ENCODE peak calls at places on chromosome 3, in eight cellular contexts. One of them, this sample, is unnamed.

GRCh38 chr3:184567924-184568590 is 6.5 kb downstream of the EPHB3 start:
- DNase-seq in A549: no peak
- DNase-seq in GM23338: no peak
- DNase-seq in MCF 10A: no peak
- DNase-seq in fibroblast of lung: no peak
- DNase-seq in neural progenitor cell: no peak
- DNase-seq in epithelial cell of proximal tubule: no peak
- DNase-seq in nephron progenitor cell: no peak
- DNase-seq in this sample: no peak

GRCh38 chr3:190173426-190173825 is 52.7 kb upstream of the P3H2 start:
- DNase-seq in A549: no peak
- DNase-seq in GM23338: no peak
- DNase-seq in MCF 10A: no peak
- DNase-seq in fibroblast of lung: no peak
- DNase-seq in neural progenitor cell: no peak
- DNase-seq in epithelial cell of proximal tubule: no peak
- DNase-seq in nephron progenitor cell: no peak
- DNase-seq in this sample: no peak

GRCh38 chr3:33134026-33134625 is 20.3 kb downstream of the CRTAP start:
- DNase-seq in A549: no peak
- DNase-seq in GM23338: no peak
- DNase-seq in MCF 10A: no peak
- DNase-seq in fibroblast of lung: no peak
- DNase-seq in neural progenitor cell: no peak
- DNase-seq in epithelial cell of proximal tubule: no peak
- DNase-seq in nephron progenitor cell: no peak
- DNase-seq in this sample: no peak

GRCh38 chr3:132256984-132257383 is 60.2 kb upstream of the ACP3 start:
- DNase-seq in A549: no peak
- DNase-seq in GM23338: peak
- DNase-seq in MCF 10A: peak
- DNase-seq in fibroblast of lung: peak
- DNase-seq in neural progenitor cell: peak
- DNase-seq in epithelial cell of proximal tubule: no peak
- DNase-seq in nephron progenitor cell: peak
- DNase-seq in this sample: peak

GRCh38 chr3:126264952-126265351 is 84.6 kb upstream of the ALDH1L1 start:
- DNase-seq in A549: no peak
- DNase-seq in GM23338: peak
- DNase-seq in MCF 10A: no peak
- DNase-seq in fibroblast of lung: no peak
- DNase-seq in neural progenitor cell: no peak
- DNase-seq in epithelial cell of proximal tubule: no peak
- DNase-seq in nephron progenitor cell: no peak
- DNase-seq in this sample: no peak

GRCh38 chr3:65864357-65864904 is 174.3 kb downstream of the MAGI1 start:
- DNase-seq in A549: no peak
- DNase-seq in GM23338: no peak
- DNase-seq in MCF 10A: no peak
- DNase-seq in fibroblast of lung: no peak
- DNase-seq in neural progenitor cell: no peak
- DNase-seq in epithelial cell of proximal tubule: no peak
- DNase-seq in nephron progenitor cell: no peak
- DNase-seq in this sample: no peak

GRCh38 chr3:159788987-159789386 is 199.6 kb upstream of the IL12A start:
- DNase-seq in A549: no peak
- DNase-seq in GM23338: no peak
- DNase-seq in MCF 10A: peak
- DNase-seq in fibroblast of lung: no peak
- DNase-seq in neural progenitor cell: no peak
- DNase-seq in epithelial cell of proximal tubule: no peak
- DNase-seq in nephron progenitor cell: no peak
- DNase-seq in this sample: no peak

GRCh38 chr3:136584728-136585127 is 167.4 kb downstream of the STAG1 start:
- DNase-seq in A549: no peak
- DNase-seq in GM23338: no peak
- DNase-seq in MCF 10A: no peak
- DNase-seq in fibroblast of lung: peak
- DNase-seq in neural progenitor cell: no peak
- DNase-seq in epithelial cell of proximal tubule: no peak
- DNase-seq in nephron progenitor cell: no peak
- DNase-seq in this sample: no peak

GRCh38 chr3:38454884-38455638 is 1.4 kb downstream of the ACVR2B start:
- DNase-seq in A549: peak
- DNase-seq in GM23338: peak
- DNase-seq in MCF 10A: peak
- DNase-seq in fibroblast of lung: peak
- DNase-seq in neural progenitor cell: peak
- DNase-seq in epithelial cell of proximal tubule: no peak
- DNase-seq in nephron progenitor cell: peak
- DNase-seq in this sample: peak

GRCh38 chr3:75171632-75172230 is 492.4 kb upstream of the FRG2C start:
- DNase-seq in A549: no peak
- DNase-seq in GM23338: peak
- DNase-seq in MCF 10A: peak
- DNase-seq in fibroblast of lung: peak
- DNase-seq in neural progenitor cell: peak
- DNase-seq in epithelial cell of proximal tubule: no peak
- DNase-seq in nephron progenitor cell: no peak
- DNase-seq in this sample: peak
- TF ChIP-seq CTCF in A549: peak
- TF ChIP-seq CTCF in GM23338: peak
- TF ChIP-seq CTCF in MCF 10A: no peak
- TF ChIP-seq CTCF in fibroblast of lung: peak
- TF ChIP-seq CTCF in neural progenitor cell: peak
- TF ChIP-seq CTCF in epithelial cell of proximal tubule: peak
- TF ChIP-seq CTCF in nephron progenitor cell: peak
- TF ChIP-seq CTCF in this sample: peak

GRCh38 chr3:36763111-36763849 is 1.1 kb downstream of the DCLK3 start:
- DNase-seq in A549: no peak
- DNase-seq in GM23338: peak
- DNase-seq in MCF 10A: no peak
- DNase-seq in fibroblast of lung: no peak
- DNase-seq in neural progenitor cell: no peak
- DNase-seq in epithelial cell of proximal tubule: no peak
- DNase-seq in nephron progenitor cell: no peak
- DNase-seq in this sample: no peak

GRCh38 chr3:36769926-36770325 is 5.6 kb upstream of the DCLK3 start:
- DNase-seq in A549: no peak
- DNase-seq in GM23338: no peak
- DNase-seq in MCF 10A: no peak
- DNase-seq in fibroblast of lung: no peak
- DNase-seq in neural progenitor cell: peak
- DNase-seq in epithelial cell of proximal tubule: no peak
- DNase-seq in nephron progenitor cell: no peak
- DNase-seq in this sample: no peak

GRCh38 chr3:36765104-36765503 is 751 bp upstream of the DCLK3 start:
- DNase-seq in A549: no peak
- DNase-seq in GM23338: no peak
- DNase-seq in MCF 10A: no peak
- DNase-seq in fibroblast of lung: no peak
- DNase-seq in neural progenitor cell: no peak
- DNase-seq in epithelial cell of proximal tubule: no peak
- DNase-seq in nephron progenitor cell: no peak
- DNase-seq in this sample: no peak

GRCh38 chr3:36764704-36765038 is 318 bp upstream of the DCLK3 start:
- DNase-seq in A549: no peak
- DNase-seq in GM23338: no peak
- DNase-seq in MCF 10A: no peak
- DNase-seq in fibroblast of lung: no peak
- DNase-seq in neural progenitor cell: no peak
- DNase-seq in epithelial cell of proximal tubule: no peak
- DNase-seq in nephron progenitor cell: no peak
- DNase-seq in this sample: no peak

DNA sequence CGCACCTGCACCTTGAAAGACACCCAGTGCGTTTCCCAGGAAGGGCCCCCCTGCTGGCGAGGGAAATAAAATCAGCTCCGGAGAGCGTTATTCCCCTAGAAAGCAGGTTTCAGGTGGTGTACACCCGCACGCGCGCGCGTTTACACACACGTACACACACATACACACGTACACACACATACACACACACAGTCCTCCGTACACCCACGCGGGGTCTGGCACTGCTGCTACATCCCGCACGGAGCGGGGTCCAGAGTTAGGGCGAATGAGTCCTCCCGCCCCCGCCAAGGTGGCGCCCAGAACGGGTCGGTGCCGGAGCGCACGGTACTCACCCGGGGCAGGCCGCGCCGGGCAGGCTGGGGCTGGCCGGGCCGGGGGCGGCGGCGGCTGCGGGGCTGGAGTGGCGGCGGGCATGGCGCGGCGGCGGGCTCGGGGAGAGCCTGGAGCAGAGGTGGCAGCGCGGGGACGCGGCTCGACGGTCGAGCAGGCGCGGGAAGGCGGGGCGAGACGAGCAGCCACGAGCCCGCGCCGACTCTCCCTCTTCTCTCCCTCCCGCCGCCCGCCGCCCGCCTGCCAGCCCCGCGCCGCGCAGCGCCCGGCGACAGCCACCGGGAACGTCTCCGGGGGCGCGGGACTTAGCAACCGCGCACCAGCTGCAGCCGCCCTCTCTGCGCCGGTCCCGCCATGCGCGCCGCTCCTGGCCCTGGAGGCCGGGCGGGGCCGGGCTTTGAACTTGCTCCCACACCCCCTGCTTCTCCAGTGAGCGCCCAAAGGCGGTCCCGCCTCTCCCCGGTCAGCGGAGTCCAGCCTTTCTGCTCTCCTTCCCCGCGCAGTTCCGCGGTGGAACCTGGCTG is at the start of gene DCLK3:
- DNase-seq in A549: no peak
- DNase-seq in GM23338: peak
- DNase-seq in MCF 10A: no peak
- DNase-seq in fibroblast of lung: no peak
- DNase-seq in neural progenitor cell: peak
- DNase-seq in epithelial cell of proximal tubule: no peak
- DNase-seq in nephron progenitor cell: peak
- DNase-seq in this sample: peak
- TF ChIP-seq CTCF in A549: no peak
- TF ChIP-seq CTCF in GM23338: peak
- TF ChIP-seq CTCF in MCF 10A: no peak
- TF ChIP-seq CTCF in fibroblast of lung: no peak
- TF ChIP-seq CTCF in neural progenitor cell: peak
- TF ChIP-seq CTCF in epithelial cell of proximal tubule: no peak
- TF ChIP-seq CTCF in nephron progenitor cell: no peak
- TF ChIP-seq CTCF in this sample: no peak

DNA sequence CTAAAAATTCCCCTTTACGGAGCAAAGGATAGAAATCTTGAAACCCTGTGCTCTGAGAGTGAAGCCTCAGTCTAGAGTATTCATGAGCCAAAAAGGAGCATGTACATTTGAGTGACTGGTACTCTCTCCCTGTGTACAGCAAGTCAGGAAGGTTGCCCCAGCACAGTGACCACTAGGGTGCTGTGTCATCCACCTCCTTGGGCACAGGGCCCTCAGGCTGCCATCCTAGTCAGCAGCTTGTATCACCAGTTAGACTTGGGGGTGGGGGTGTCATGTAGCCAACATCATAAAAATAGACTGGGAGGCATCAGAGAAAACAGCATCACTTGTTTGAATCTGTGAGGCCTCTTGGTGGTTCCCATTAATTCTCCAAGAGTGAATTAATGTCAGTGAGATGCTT is 12.0 kb downstream of the NME9 start:
- DNase-seq in A549: no peak
- DNase-seq in GM23338: no peak
- DNase-seq in MCF 10A: no peak
- DNase-seq in fibroblast of lung: no peak
- DNase-seq in neural progenitor cell: no peak
- DNase-seq in epithelial cell of proximal tubule: no peak
- DNase-seq in nephron progenitor cell: no peak
- DNase-seq in this sample: no peak
- TF ChIP-seq CTCF in A549: no peak
- TF ChIP-seq CTCF in GM23338: peak
- TF ChIP-seq CTCF in MCF 10A: no peak
- TF ChIP-seq CTCF in fibroblast of lung: no peak
- TF ChIP-seq CTCF in neural progenitor cell: no peak
- TF ChIP-seq CTCF in epithelial cell of proximal tubule: no peak
- TF ChIP-seq CTCF in nephron progenitor cell: no peak
- TF ChIP-seq CTCF in this sample: no peak

GRCh38 chr3:31531465-31531991 is 1.2 kb upstream of the STT3B start:
- DNase-seq in A549: no peak
- DNase-seq in GM23338: no peak
- DNase-seq in MCF 10A: no peak
- DNase-seq in fibroblast of lung: no peak
- DNase-seq in neural progenitor cell: no peak
- DNase-seq in epithelial cell of proximal tubule: peak
- DNase-seq in nephron progenitor cell: no peak
- DNase-seq in this sample: no peak
- TF ChIP-seq CTCF in A549: no peak
- TF ChIP-seq CTCF in GM23338: peak
- TF ChIP-seq CTCF in MCF 10A: peak
- TF ChIP-seq CTCF in fibroblast of lung: peak
- TF ChIP-seq CTCF in neural progenitor cell: peak
- TF ChIP-seq CTCF in epithelial cell of proximal tubule: peak
- TF ChIP-seq CTCF in nephron progenitor cell: no peak
- TF ChIP-seq CTCF in this sample: peak

This sample was measured in cardiac muscle cell.